ENCODE peak calls at places on chromosome 3, in four cellular contexts. E is A549, H is neural progenitor cell, O is AG04450. M is an unnamed sample.
A peak's percentile ranks its signal among the peaks of the same experiment; 100 is the strongest.

GRCh38 chr3:180229113-180229512 is 192.4 kb upstream of the PEX5L start:
- DNase-seq in O (no peak), H (peak; percentile 8), E (no peak), M (no peak)

GRCh38 chr3:60948488-60948887 is 302.8 kb downstream of the FHIT start:
- DNase-seq in E (no peak), O (no peak), H (no peak), M (no peak)

GRCh38 chr3:13559751-13560540 is 11.0 kb downstream of the FBLN2 start:
- DNase-seq in O (no peak), H (no peak), E (no peak), M (no peak)

GRCh38 chr3:81749285-81749684 is 12.2 kb downstream of the GBE1 start:
- DNase-seq in H (no peak), E (no peak), O (no peak), M (no peak)

GRCh38 chr3:32457971-32458471 is 44.6 kb downstream of the CMTM6 start:
- DNase-seq in E (no peak), O (no peak), H (no peak), M (no peak)

GRCh38 chr3:31246293-31247062 is 286.2 kb upstream of the STT3B start:
- DNase-seq in E (no peak), H (no peak), O (no peak), M (no peak)

GRCh38 chr3:125109541-125109925 is 53.7 kb upstream of the HEG1 start:
- DNase-seq in O (no peak), H (no peak), E (no peak), M (no peak)

GRCh38 chr3:3200632-3201212 is 21.2 kb upstream of the CRBN start:
- DNase-seq in O (peak; percentile 13), H (peak; percentile 80), E (peak; percentile 21), M (no peak)

GRCh38 chr3:118775021-118775420 is 259.6 kb downstream of the IGSF11 start:
- DNase-seq in H (no peak), O (no peak), E (no peak), M (no peak)

GRCh38 chr3:177777699-177778098 is 580.4 kb upstream of the TBL1XR1 start:
- DNase-seq in H (peak; percentile 49), E (peak; percentile 2), O (no peak), M (peak; percentile 68)

GRCh38 chr3:170180107-170180951 is 1.2 kb downstream of the PHC3 start:
- DNase-seq in O (no peak), H (no peak), E (peak; percentile 15), M (no peak)

GRCh38 chr3:123344175-123344908 is 104.5 kb downstream of the ADCY5 start:
- DNase-seq in H (no peak), E (no peak), O (no peak), M (peak; percentile 13)

GRCh38 chr3:56896357-56896756 is 94.6 kb upstream of the ARHGEF3 start:
- DNase-seq in E (no peak), O (no peak), H (no peak), M (no peak)

GRCh38 chr3:13556937-13557336 is 8.0 kb downstream of the FBLN2 start:
- DNase-seq in H (peak; percentile 50), E (no peak), O (no peak), M (no peak)

GRCh38 chr3:194952882-194953281 is 267.2 kb downstream of the FAM43A start:
- DNase-seq in O (no peak), E (no peak), H (no peak), M (no peak)

GRCh38 chr3:49530231-49530630 is 24.0 kb upstream of the BSN start:
- DNase-seq in E (no peak), O (no peak), H (no peak), M (no peak)

GRCh38 chr3:196736670-196737374 is 2.8 kb upstream of the PAK2 start:
- DNase-seq in E (no peak), O (no peak), H (no peak), M (no peak)

GRCh38 chr3:184552296-184552695 is 9.3 kb upstream of the EPHB3 start:
- DNase-seq in H (no peak), O (no peak), E (no peak), M (no peak)

GRCh38 chr3:16378920-16379319 is 113.9 kb downstream of the OXNAD1 start:
- DNase-seq in E (no peak), H (no peak), O (peak; percentile 68), M (no peak)

GRCh38 chr3:17850448-17850847 is 108.0 kb upstream of the TBC1D5 start:
- DNase-seq in H (no peak), E (no peak), O (no peak), M (no peak)

GRCh38 chr3:150352931-150353330 is 55.2 kb upstream of the TSC22D2 start:
- DNase-seq in E (no peak), H (no peak), O (no peak), M (no peak)

GRCh38 chr3:60065227-60065868 is 1015.5 kb upstream of the CFAP20DC start:
- DNase-seq in O (no peak), H (no peak), E (no peak), M (no peak)

GRCh38 chr3:48565591-48566400 is 2.2 kb upstream of the UCN2 start:
- DNase-seq in E (peak; percentile 48), O (no peak), H (no peak), M (no peak)

GRCh38 chr3:87549208-87549607 is 272.8 kb upstream of the POU1F1 start:
- DNase-seq in H (no peak), E (no peak), O (no peak), M (no peak)

GRCh38 chr3:43388909-43389308 is 102.6 kb downstream of the SNRK start:
- DNase-seq in H (no peak), E (no peak), O (no peak), M (no peak)

GRCh38 chr3:95148107-95148506 is 1085.2 kb downstream of the NSUN3 start:
- DNase-seq in O (no peak), E (no peak), H (no peak), M (no peak)

GRCh38 chr3:187746479-187747335 is 1.4 kb upstream of the BCL6 start:
- DNase-seq in O (no peak), H (peak; percentile 69), E (no peak), M (no peak)

GRCh38 chr3:31802981-31803380 is 178.1 kb downstream of the OSBPL10 start:
- DNase-seq in H (no peak), E (no peak), O (no peak), M (no peak)

GRCh38 chr3:29144807-29145206 is 136.1 kb upstream of the RBMS3 start:
- DNase-seq in E (no peak), O (peak; percentile 34), H (peak; percentile 14), M (no peak)

GRCh38 chr3:81962396-81962795 is 201.0 kb upstream of the GBE1 start:
- DNase-seq in O (no peak), E (no peak), H (no peak), M (no peak)

GRCh38 chr3:196788509-196788908 is 48.9 kb downstream of the PAK2 start:
- DNase-seq in H (no peak), O (no peak), E (no peak), M (no peak)

GRCh38 chr3:195094211-195094921 is 176.6 kb downstream of the XXYLT1 start:
- DNase-seq in H (no peak), E (no peak), O (no peak), M (peak; percentile 61)

GRCh38 chr3:156017636-156018035 is 102.7 kb upstream of the KCNAB1 start:
- DNase-seq in H (peak; percentile 23), E (no peak), O (no peak), M (no peak)

GRCh38 chr3:43239755-43240154 is 46.6 kb upstream of the SNRK start:
- DNase-seq in O (no peak), E (no peak), H (no peak), M (no peak)

GRCh38 chr3:38245930-38246329 is 19.7 kb upstream of the SLC22A13 start:
- DNase-seq in E (no peak), H (no peak), O (no peak), M (no peak)

GRCh38 chr3:150118219-150118618 is 147.5 kb upstream of the PFN2 start:
- DNase-seq in O (no peak), H (no peak), E (no peak), M (no peak)

DNA sequence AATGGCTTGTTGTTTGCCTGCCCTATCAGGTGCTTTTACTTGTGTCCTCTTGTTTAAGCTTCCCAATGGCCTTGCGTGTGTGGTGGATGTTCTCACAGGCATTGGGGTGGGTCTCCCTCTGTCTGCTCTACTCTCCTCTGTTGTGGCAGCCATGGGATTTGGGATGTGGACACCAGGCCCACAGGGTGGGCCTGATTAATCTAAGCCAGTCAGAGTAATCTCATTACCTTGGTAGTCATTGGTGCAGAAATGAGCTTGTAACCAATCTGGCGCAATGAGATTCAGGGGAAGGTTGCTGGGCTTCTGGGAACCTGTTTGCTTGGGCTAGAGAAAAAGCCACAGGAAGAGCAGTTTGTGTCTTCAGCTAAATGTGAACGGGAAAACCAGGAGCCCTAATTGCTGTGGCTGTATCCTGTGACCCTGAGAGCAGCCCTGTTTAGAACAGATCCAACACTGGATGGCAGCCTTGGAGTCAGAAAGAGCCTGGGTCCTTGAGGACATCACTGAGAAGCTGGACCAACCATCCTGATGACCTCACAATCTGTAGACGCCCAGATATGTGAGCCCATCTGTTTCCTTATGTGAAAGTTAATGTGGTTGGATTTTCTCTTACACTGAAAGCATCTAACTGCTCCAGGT is 157.3 kb upstream of the UBE2E1 start:
- DNase-seq in O (no peak), E (no peak), H (peak; percentile 66), M (no peak)
- TF ChIP-seq CTCF in O (peak; percentile 14), E (peak; percentile 27), H (peak; percentile 9), M (no peak)

GRCh38 chr3:176046717-176047116 is 1150.6 kb downstream of the TBL1XR1 start:
- DNase-seq in O (no peak), H (no peak), E (no peak), M (no peak)
- H3K9me3 ChIP-seq in O (no peaks in the 10 kb centered on the region), H (no peaks in the 10 kb centered on the region), E (no peaks in the 10 kb centered on the region), M (no peaks in the 10 kb centered on the region)

GRCh38 chr3:65597952-65598413 is 440.7 kb downstream of the MAGI1 start:
- DNase-seq in E (no peak), O (no peak), H (peak; percentile 87), M (no peak)

GRCh38 chr3:65597225-65597951 is 441.3 kb downstream of the MAGI1 start:
- DNase-seq in H (peak; percentile 98), E (no peak), O (no peak), M (peak; percentile 61)

GRCh38 chr3:65603631-65604030 is 435.1 kb downstream of the MAGI1 start:
- DNase-seq in E (no peak), H (no peak), O (no peak), M (no peak)

GRCh38 chr3:65604863-65605526 is 433.7 kb downstream of the MAGI1 start:
- DNase-seq in E (no peak), H (no peak), O (no peak), M (no peak)

DNA sequence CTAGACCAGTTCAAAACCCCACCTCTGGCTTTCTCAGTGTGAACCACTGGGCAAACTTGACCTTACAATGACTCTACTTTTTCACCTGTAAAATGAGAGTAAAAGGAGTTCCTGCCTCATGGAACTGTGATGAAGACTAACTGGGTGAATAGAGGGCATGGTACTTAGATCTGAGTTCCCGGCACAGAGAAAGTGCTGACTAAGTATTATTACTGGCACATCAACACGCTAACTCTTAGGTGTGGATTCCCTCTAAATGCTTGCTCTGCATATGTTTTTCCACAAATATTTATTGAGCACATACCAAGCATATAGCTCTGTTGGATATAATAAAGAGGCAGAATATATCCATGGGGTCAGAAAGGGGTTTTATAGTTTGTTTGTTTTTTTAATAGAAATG is 437.8 kb downstream of the MAGI1 start:
- DNase-seq in E (no peak), O (no peak), H (no peak), M (no peak)
- TF ChIP-seq CTCF in E (no peak), O (no peak), H (no peak), M (no peak)

GRCh38 chr3:1587426-1587825 is 494.6 kb downstream of the CNTN6 start:
- DNase-seq in E (no peak), O (no peak), H (no peak), M (no peak)
- H3K9me3 ChIP-seq in E (peaks cover 3% of the 10 kb centered on the region), O (peaks cover 18% of the 10 kb centered on the region), H (no peaks in the 10 kb centered on the region), M (no peaks in the 10 kb centered on the region)

GRCh38 chr3:51386159-51386851 is 1.2 kb downstream of the MANF start:
- DNase-seq in E (no peak), H (no peak), O (no peak), M (no peak)
- TF ChIP-seq CTCF in E (no peak), H (no peak), O (peak; percentile 10), M (no peak)

M was measured in upper lobe of right lung.